ENCODE peak calls at places on chromosomes 11 and 22, in eight cellular contexts. S, M, J, N, O, Q, C and K are unnamed samples.

GRCh38 chr11:33258631-33259184 is 1.5 kb downstream of the HIPK3 start:
- DNase-seq in S (no peak), M (no peak), J (no peak), N (no peak), O (no peak), Q (no peak), C (no peak), K (no peak)

GRCh38 chr22:47390026-47390970 is 627.8 kb downstream of the TBC1D22A start:
- DNase-seq in S (no peak), M (no peak), J (no peak), N (no peak), O (no peak), Q (no peak), C (no peak), K (no peak)

GRCh38 chr11:456533-456932 is 6.5 kb downstream of the PTDSS2 start:
- DNase-seq in S (no peak), M (no peak), J (no peak), N (no peak), O (no peak), Q (no peak), C (no peak), K (no peak)

GRCh38 chr11:76889414-76889975 is 28.8 kb downstream of the ACER3 start:
- DNase-seq in S (no peak), M (no peak), J (no peak), N (no peak), O (no peak), Q (no peak), C (no peak), K (no peak)

GRCh38 chr11:59710136-59710847 is 3.4 kb downstream of the OR10V1 start:
- DNase-seq in S (no peak), M (no peak), J (no peak), N (no peak), O (no peak), Q (no peak), C (no peak), K (no peak)

GRCh38 chr22:19242699-19243098 is 48.8 kb downstream of the CLTCL1 start:
- DNase-seq in S (no peak), M (no peak), J (no peak), N (no peak), O (no peak), Q (no peak), C (no peak), K (no peak)

GRCh38 chr11:61971177-61972111 is 4.0 kb upstream of the FTH1 start:
- DNase-seq in S (peak; percentile 96), M (peak; percentile 98), J (peak; percentile 97), N (peak; percentile 96), O (peak; percentile 97), Q (peak; percentile 97), C (peak; percentile 88), K (peak; percentile 9)

GRCh38 chr11:9787981-9788521 is 124.2 kb downstream of the SWAP70 start:
- DNase-seq in S (no peak), M (no peak), J (no peak), N (no peak), O (peak; percentile 90), Q (peak; percentile 97), C (no peak), K (no peak)

GRCh38 chr22:37167176-37167980 is 17.7 kb upstream of the IL2RB start:
- DNase-seq in S (peak; percentile 30), M (peak; percentile 8), J (no peak), N (no peak), O (no peak), Q (no peak), C (no peak), K (no peak)

GRCh38 chr11:93784152-93784934 is at the start of gene MED17:
- DNase-seq in S (peak; percentile 94), M (peak; percentile 91), J (peak; percentile 94), N (peak; percentile 92), O (peak; percentile 88), Q (peak; percentile 63), C (peak; percentile 88), K (peak; percentile 89)

GRCh38 chr11:93783362-93783761 is 720 bp upstream of the MED17 start:
- DNase-seq in S (no peak), M (no peak), J (no peak), N (no peak), O (no peak), Q (no peak), C (no peak), K (no peak)

GRCh38 chr11:93783767-93784151 is 323 bp upstream of the MED17 start:
- DNase-seq in S (no peak), M (no peak), J (no peak), N (no peak), O (no peak), Q (no peak), C (no peak), K (no peak)

GRCh38 chr11:93784935-93785360 is 866 bp downstream of the MED17 start:
- DNase-seq in S (no peak), M (no peak), J (no peak), N (no peak), O (no peak), Q (no peak), C (no peak), K (no peak)
- TF ChIP-seq CTCF in S (no peak), M (no peak), J (no peak), N (no peak), O (no peak), Q (no peak), C (no peak), K (no peak)

DNA sequence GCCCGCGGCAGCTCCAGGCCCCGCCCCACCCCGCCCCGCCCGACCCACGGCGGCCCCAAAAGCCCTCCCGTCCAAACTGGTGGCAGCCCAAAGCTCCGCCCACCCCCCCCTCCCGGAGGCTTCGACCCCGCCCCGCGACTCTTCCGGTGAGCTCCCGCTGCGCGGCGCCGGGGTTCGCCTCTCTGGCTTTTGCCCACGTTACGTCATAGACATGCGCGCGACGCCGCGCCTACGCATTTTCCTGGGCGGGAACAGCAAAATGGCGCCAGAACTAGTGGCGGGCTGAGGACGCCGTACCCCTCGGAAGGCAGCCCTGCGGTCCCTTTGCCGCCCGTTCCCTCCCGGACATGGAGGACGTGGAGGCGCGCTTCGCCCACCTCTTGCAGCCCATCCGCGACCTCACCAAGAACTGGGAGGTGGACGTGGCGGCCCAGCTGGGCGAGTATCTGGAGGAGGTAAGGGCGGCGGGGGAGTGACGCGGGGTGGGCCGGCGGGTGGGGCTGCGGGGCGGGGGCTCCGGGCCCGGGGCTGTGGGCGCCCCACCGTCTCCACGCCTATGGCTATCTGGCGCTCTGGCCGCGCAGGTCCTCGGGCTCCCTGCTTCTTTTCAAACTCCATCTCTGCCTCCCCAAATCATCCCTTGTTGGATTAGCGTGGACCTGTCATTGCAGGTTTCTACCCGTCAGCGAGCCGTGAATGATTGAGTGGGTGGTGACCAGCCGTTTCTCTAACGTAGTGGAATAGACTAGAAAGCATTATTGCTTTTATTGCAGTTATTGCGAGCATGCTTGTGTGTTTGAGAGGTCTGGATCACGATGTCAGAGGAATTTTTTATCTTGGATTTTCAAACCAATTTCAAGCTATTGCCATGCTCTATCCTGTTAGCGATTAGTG is at the start of gene NCAPH2:
- DNase-seq in S (peak; percentile 98), M (peak; percentile 97), J (peak; percentile 97), N (peak; percentile 98), O (peak; percentile 89), Q (peak; percentile 76), C (peak; percentile 98), K (peak; percentile 74)
- TF ChIP-seq CTCF in S (no peak), M (no peak), J (no peak), N (no peak), O (no peak), Q (no peak), C (no peak), K (no peak)

GRCh38 chr11:84780689-84781293 is 846.4 kb downstream of the DLG2 start:
- DNase-seq in S (no peak), M (no peak), J (no peak), N (no peak), O (peak; percentile 28), Q (no peak), C (no peak), K (no peak)
- TF ChIP-seq CTCF in S (peak; percentile 22), M (no peak), J (no peak), N (no peak), O (peak; percentile 58), Q (peak; percentile 54), C (peak; percentile 39), K (peak; percentile 76)

GRCh38 chr11:128516886-128517285 is 70.5 kb downstream of the ETS1 start:
- DNase-seq in S (no peak), M (no peak), J (no peak), N (no peak), O (no peak), Q (no peak), C (no peak), K (no peak)

GRCh38 chr11:128517457-128518230 is 69.7 kb downstream of the ETS1 start:
- DNase-seq in S (no peak), M (no peak), J (no peak), N (no peak), O (peak; percentile 52), Q (peak; percentile 46), C (no peak), K (no peak)

GRCh38 chr11:128515086-128515485 is 72.3 kb downstream of the ETS1 start:
- DNase-seq in S (no peak), M (no peak), J (no peak), N (no peak), O (no peak), Q (no peak), C (no peak), K (no peak)

GRCh38 chr11:128515766-128516466 is 71.4 kb downstream of the ETS1 start:
- DNase-seq in S (no peak), M (no peak), J (no peak), N (no peak), O (no peak), Q (no peak), C (no peak), K (no peak)

DNA sequence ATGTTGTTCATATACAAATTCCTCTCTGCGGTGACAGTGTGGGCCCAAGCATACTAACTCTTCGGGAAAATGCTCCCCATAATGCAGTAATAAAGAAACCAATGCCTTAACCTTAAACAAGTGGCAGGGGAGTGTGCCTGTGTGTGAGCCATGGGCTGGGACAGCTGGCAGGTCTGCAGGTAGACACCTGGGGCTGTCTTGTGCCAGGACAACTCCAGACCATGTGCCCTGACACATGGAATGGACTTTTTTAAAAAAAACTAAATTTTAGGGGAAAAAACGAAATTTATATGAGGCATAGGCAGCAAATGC is 70.9 kb downstream of the ETS1 start:
- DNase-seq in S (no peak), M (no peak), J (no peak), N (no peak), O (no peak), Q (no peak), C (no peak), K (no peak)
- TF ChIP-seq CTCF in S (no peak), M (no peak), J (no peak), N (no peak), O (no peak), Q (no peak), C (no peak), K (no peak)

DNA sequence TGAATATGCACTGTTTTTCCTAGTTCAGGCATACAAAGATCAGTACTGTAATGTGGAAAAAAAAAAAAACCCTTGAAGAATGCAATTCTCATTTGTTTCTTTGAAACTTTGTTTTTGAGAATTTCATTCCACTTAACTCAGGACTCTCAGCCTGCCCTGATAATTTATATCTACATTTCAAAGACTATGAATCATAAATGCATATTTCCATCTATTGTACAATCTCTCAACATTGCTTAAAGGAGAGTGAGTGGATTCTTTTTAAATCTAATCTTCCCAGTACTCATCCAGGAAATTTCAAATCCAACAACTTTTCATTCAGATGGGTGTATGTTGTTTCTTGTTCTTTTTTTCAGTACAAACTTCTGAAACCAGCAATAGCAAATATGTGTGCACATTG is 322.2 kb upstream of the DDI1 start:
- DNase-seq in S (no peak), M (no peak), J (no peak), N (no peak), O (no peak), Q (no peak), C (no peak), K (no peak)
- TF ChIP-seq CTCF in S (no peak), M (no peak), J (no peak), N (no peak), O (no peak), Q (no peak), C (no peak), K (no peak)

GRCh38 chr22:24157783-24158170 is 23.5 kb upstream of the SUSD2 start:
- DNase-seq in S (no peak), M (no peak), J (no peak), N (no peak), O (no peak), Q (no peak), C (no peak), K (no peak)
- TF ChIP-seq CTCF in S (no peak), M (no peak), J (no peak), N (no peak), O (no peak), Q (no peak), C (no peak), K (no peak)